ENCODE peak calls at places on chromosomes 6 and 20, in ten cellular contexts. Y is H9, A is HL-60, P is bronchial epithelial cell, G is lower lobe of right lung, X is fibroblast of pulmonary artery, R is left ventricle myocardium inferior, I is spleen, E is RWPE2, L is neural crest cell. B is an unnamed sample.

GRCh38 chr20:48932375-48932941 is 10.9 kb downstream of the ARFGEF2 start:
- DNase-seq in E (no peak), R (no peak), I (no peak), L (no peak), P (no peak), Y (no peak), G (no peak), X (no peak), A (no peak), B (no peak)

GRCh38 chr6:16130437-16130891 is 1.6 kb downstream of the MYLIP start:
- DNase-seq in Y (no peak), A (no peak), X (no peak), G (no peak), P (peak), E (no peak), L (no peak), R (no peak), I (no peak), B (peak)

GRCh38 chr6:132760256-132760655 is 2.6 kb upstream of the VNN2 start:
- DNase-seq in A (no peak), G (no peak), L (no peak), Y (no peak), P (peak), E (no peak), X (no peak), I (no peak), R (no peak), B (no peak)

GRCh38 chr6:70413829-70414494 is 654 bp downstream of the FAM135A start:
- DNase-seq in G (peak), I (no peak), X (no peak), Y (no peak), P (peak), R (no peak), E (no peak), L (no peak), A (peak), B (peak)

GRCh38 chr6:165404703-165405102 is 95.3 kb upstream of the C6orf118 start:
- DNase-seq in E (no peak), A (no peak), X (peak), L (no peak), Y (no peak), P (no peak), I (no peak), G (no peak), R (no peak), B (peak)

GRCh38 chr20:21074605-21075336 is 31.4 kb downstream of the LINC00237 start:
- DNase-seq in X (no peak), I (no peak), P (peak), L (no peak), G (no peak), R (no peak), A (no peak), E (no peak), Y (no peak), B (peak)

GRCh38 chr6:64553414-64553813 is 917.8 kb downstream of the PHF3 start:
- DNase-seq in Y (no peak), E (no peak), L (no peak), G (no peak), R (no peak), X (no peak), P (no peak), A (no peak), I (no peak), B (no peak)

GRCh38 chr20:63696311-63696627 is 183 bp upstream of the TNFRSF6B start:
- DNase-seq in G (peak), X (no peak), L (no peak), R (no peak), A (peak), I (peak), P (peak), E (peak), Y (peak), B (peak)

GRCh38 chr6:108888745-108889144 is 40.5 kb downstream of the ARMC2 start:
- DNase-seq in Y (no peak), P (no peak), R (no peak), I (no peak), X (no peak), E (no peak), A (no peak), G (no peak), L (no peak), B (no peak)

GRCh38 chr6:87968435-87969278 is 79.0 kb upstream of the SPACA1 start:
- DNase-seq in R (no peak), A (no peak), Y (peak), L (peak), X (peak), P (peak), I (peak), E (no peak), G (peak), B (peak)

GRCh38 chr6:128630213-128630612 is 109.8 kb upstream of the PTPRK start:
- DNase-seq in L (no peak), G (no peak), P (peak), R (no peak), X (no peak), I (no peak), A (no peak), Y (no peak), E (peak), B (peak)

GRCh38 chr6:25700841-25701240 is 48.8 kb downstream of the SCGN start:
- DNase-seq in X (no peak), P (no peak), R (no peak), E (no peak), Y (no peak), A (no peak), L (no peak), G (no peak), I (no peak), B (no peak)

GRCh38 chr6:5403619-5404018 is 142.3 kb downstream of the FARS2 start:
- DNase-seq in A (no peak), Y (no peak), X (no peak), L (no peak), G (no peak), I (no peak), E (no peak), R (no peak), P (peak), B (no peak)

GRCh38 chr6:134097114-134097707 is 44.8 kb upstream of the SLC2A12 start:
- DNase-seq in Y (peak), G (no peak), P (peak), R (no peak), A (peak), I (no peak), E (no peak), L (peak), X (peak), B (peak)

GRCh38 chr6:148969679-148970078 is 222.8 kb downstream of the UST start:
- DNase-seq in I (no peak), P (peak), R (peak), E (no peak), A (no peak), G (no peak), X (no peak), Y (no peak), L (no peak), B (no peak)

GRCh38 chr20:33811763-33812672 is 870 bp downstream of the CHMP4B start:
- DNase-seq in G (peak), P (peak), R (peak), E (peak), Y (no peak), I (peak), X (peak), A (peak), L (no peak), B (peak)

GRCh38 chr6:89984926-89985743 is 90.9 kb downstream of the GJA10 start:
- DNase-seq in I (peak), L (peak), X (peak), G (peak), P (peak), A (no peak), R (peak), E (no peak), Y (no peak), B (peak)

GRCh38 chr6:44778513-44778912 is 391.0 kb downstream of the CDC5L start:
- DNase-seq in L (no peak), P (no peak), A (no peak), G (no peak), R (no peak), X (no peak), E (no peak), I (no peak), Y (peak), B (no peak)

GRCh38 chr6:108942556-108943492 is 94.6 kb downstream of the ARMC2 start:
- DNase-seq in E (no peak), Y (no peak), I (peak), R (no peak), X (no peak), L (no peak), A (no peak), P (no peak), G (no peak), B (no peak)

GRCh38 chr6:90483116-90483839 is 103.6 kb downstream of the MAP3K7 start:
- DNase-seq in E (no peak), R (no peak), L (no peak), I (no peak), A (no peak), Y (no peak), P (peak), G (no peak), X (peak), B (peak)

DNA sequence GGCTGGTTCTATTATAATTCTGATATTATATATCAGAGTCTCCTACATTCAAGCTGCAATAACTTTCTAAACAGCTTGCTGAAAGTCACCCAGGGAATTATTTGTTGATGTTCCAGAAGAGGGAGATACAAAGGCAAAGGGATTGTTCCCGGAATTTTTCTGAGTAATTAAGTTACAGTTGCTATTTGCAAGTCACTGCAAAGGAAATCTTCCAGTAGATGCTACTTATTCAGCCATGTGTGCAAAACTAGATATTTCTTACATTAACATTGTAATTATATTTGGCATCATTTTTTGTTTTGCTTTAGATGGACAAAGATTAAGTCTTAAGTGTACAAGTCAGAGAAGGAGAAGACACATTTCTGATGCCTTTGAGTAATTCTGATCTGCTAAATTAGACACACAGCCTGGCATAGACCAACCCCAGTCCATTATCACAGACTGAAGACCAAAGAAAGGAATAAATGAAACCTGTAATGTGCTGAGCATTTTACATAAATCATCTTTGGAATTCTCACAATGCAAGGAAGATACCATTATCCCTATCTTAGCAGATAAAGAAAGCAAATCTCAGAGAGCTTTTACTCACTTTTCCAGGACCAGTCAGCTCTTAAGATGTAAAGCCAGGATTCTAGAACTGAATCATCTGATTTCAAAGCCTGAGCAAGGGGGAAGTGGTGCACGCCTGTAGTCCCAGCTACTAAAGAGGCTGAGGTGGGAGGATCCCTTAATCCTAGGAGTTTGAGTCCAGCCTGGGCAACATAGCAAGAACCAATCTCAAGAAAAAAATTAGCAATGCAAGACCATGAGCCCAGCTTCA is 62.6 kb upstream of the AKAP12 start:
- DNase-seq in A (no peak), P (no peak), L (no peak), X (no peak), R (no peak), Y (no peak), G (no peak), E (no peak), I (no peak), B (no peak)
- TF ChIP-seq CTCF in A (no peak), P (no peak), L (no peak), X (no peak), R (no peak), Y (no peak), G (no peak), E (no peak), I (no peak), B (no peak)

DNA sequence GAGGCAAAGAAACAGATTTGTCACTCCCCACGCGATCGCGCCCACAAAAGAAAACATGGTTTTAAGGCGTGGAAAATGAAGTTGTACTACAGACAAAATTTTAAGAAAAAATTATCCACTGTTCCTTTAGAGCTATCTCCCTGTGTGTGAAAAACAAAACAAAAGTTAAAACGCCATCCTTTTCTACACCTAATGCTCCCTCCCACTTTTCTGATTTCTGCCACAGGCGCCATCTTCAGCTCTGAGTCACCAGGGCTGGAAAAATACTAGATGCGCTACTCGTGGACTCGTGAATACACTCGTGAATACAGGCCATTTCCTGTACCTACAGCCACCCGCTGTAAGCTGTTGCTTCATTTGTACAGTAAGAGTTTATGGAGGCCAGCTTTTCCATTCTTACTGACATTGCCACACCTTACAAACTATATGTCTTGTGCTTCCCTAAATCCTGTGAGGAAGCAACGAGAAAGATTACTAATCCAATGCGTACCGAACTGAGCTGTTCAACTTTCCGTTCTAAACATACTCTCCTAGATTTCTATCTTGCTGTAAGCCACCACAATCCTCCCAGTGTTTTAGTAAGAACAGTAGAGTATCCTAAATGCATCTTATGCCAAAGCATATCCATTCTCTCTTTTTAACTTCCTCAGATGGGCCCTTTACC is 770 bp upstream of the AHI1 start:
- DNase-seq in L (peak), P (peak), A (peak), G (peak), X (peak), I (no peak), E (no peak), Y (peak), R (peak), B (peak)
- TF ChIP-seq CTCF in L (no peak), P (no peak), A (no peak), G (no peak), X (no peak), I (no peak), E (no peak), Y (no peak), R (no peak), B (no peak)

GRCh38 chr6:43522547-43523263 is 5.8 kb downstream of the POLR1C start:
- DNase-seq in E (no peak), X (no peak), I (no peak), A (no peak), G (no peak), Y (no peak), R (no peak), P (no peak), L (no peak), B (no peak)

GRCh38 chr6:43523282-43523681 is 6.4 kb downstream of the POLR1C start:
- DNase-seq in A (no peak), R (no peak), I (no peak), Y (no peak), L (no peak), G (no peak), X (no peak), P (no peak), E (no peak), B (no peak)

GRCh38 chr6:43521836-43522235 is 4.9 kb downstream of the POLR1C start:
- DNase-seq in P (no peak), I (no peak), Y (no peak), E (no peak), L (no peak), X (no peak), A (no peak), G (no peak), R (no peak), B (no peak)

GRCh38 chr6:43517503-43518357 is 841 bp downstream of the POLR1C start:
- DNase-seq in L (no peak), G (no peak), P (no peak), E (no peak), I (peak), Y (no peak), R (no peak), X (no peak), A (no peak), B (peak)

DNA sequence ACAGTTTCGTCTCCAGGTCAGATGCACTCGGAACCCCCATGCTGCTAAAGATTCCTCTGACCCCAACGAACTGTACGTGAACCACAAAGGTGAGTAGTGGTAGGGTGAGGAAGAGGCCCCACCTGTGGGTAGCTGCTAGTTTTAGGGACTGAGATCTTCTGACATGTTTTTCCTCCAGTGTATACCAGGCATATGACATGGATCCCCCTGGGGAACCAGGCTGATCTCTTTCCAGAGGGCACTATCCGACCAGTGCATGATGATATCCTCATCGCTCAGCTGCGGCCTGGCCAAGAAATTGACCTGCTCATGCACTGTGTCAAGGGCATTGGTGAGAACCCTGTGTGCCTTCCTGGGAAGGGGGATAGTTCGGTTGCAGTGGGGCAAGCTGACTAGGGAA is 3.2 kb downstream of the POLR1C start:
- DNase-seq in R (no peak), X (no peak), E (no peak), P (no peak), L (no peak), G (no peak), I (no peak), Y (no peak), A (no peak), B (no peak)
- TF ChIP-seq CTCF in R (no peak), X (no peak), E (no peak), P (no peak), L (no peak), G (no peak), I (no peak), Y (no peak), A (no peak), B (no peak)

GRCh38 chr6:67112120-67112519 is 1405.1 kb upstream of the EYS start:
- DNase-seq in I (no peak), R (no peak), A (no peak), Y (no peak), E (no peak), P (no peak), G (no peak), X (peak), L (no peak), B (no peak)
- TF ChIP-seq CTCF in I (no peak), R (no peak), A (no peak), Y (no peak), E (no peak), P (no peak), G (no peak), X (no peak), L (no peak), B (no peak)

DNA sequence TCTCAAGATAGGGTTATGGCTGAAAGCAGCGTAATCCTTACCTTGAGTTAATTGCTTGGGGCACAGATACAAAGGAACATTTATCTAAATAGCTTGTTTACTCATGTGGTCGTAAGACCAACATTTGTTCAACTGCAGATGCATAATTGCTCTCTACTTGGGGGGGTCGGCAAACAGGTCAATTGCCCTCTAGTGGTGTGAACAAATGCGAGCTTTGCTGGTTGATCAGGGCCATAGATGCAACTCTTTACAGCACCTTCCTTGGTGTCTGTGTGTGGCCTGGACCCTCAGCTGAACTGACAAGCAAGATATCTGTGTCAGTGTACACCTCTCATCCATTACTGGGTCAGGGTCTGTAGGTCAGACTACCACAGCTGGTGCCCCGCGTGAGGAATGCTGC is 24.1 kb downstream of the HLA-DPA1 start:
- DNase-seq in L (no peak), P (no peak), E (no peak), I (no peak), A (no peak), X (no peak), G (no peak), Y (peak), R (no peak), B (no peak)
- TF ChIP-seq CTCF in L (no peak), P (no peak), E (no peak), I (no peak), A (no peak), X (peak), G (peak), Y (peak), R (peak), B (no peak)

GRCh38 chr6:1263039-1263849 is 48.7 kb upstream of the FOXQ1 start:
- DNase-seq in E (no peak), G (peak), R (no peak), I (no peak), A (peak), Y (peak), X (no peak), L (no peak), P (no peak), B (peak)
- TF ChIP-seq CTCF in E (no peak), G (peak), R (no peak), I (no peak), A (no peak), Y (peak), X (no peak), L (no peak), P (no peak), B (no peak)

DNA sequence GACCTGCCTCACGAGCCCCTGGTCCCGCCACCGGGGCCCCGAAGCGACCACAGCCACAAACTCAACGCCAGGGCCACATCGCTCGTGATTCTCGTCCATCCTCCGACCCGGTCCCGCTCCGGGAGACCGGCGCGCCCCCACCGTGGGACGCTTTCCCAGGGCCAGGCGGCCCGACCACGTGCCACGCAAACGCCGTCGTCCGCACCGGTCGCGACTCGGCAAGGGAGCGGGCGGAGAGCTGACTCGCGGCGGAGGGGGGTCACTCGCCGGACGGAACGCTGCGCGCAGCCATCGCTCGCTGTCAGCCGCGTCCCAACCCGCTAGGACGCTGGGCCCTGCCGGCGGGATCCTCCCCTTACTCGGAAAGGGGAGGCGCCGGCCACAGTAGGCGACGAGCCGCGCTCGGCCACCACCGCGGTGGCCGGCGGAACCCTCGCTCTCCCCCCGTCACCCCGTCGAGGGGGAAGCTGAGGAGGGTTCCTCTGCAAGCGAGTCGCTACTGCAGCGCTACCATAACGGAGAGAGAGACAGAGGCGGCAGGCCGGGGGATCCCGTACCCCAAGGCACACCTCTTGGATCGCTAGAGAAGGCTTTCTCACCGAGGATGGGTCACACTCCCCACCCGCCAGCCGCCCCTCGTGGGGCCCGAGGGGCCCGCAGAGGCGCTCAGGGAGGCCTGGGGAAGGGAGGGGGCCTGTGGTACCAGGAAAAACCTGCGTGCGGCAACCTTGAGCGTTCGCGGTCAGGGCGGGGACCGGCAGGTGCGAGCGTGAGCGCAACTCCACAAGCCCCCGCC is 511.8 kb upstream of the ZNF337 start:
- DNase-seq in E (peak), R (no peak), Y (peak), X (no peak), A (no peak), L (peak), I (peak), G (peak), P (no peak), B (no peak)
- TF ChIP-seq CTCF in E (no peak), R (no peak), Y (peak), X (no peak), A (no peak), L (no peak), I (no peak), G (peak), P (no peak), B (no peak)

DNA sequence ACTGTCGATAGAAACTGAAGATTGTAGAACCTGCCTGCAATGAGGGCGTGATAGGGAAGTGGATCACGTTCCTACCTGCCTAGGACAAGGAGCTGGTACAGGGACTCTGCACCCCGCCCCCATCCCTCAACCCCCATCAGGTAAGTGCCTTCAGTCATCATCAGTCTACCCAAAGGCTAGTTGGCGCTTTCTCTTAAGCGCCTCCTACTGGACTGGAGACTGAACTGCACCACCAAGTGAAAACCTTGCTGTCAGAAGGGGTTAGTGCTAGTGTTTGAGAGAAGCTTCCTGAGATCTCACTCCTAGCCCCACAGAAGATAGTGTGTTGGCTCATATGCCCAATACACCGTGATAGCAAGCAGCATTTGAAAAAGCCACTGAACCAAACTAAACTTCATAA is 706.5 kb upstream of the MAN1A1 start:
- DNase-seq in E (no peak), I (no peak), G (no peak), X (no peak), L (no peak), P (peak), Y (peak), A (no peak), R (no peak), B (peak)
- TF ChIP-seq CTCF in E (peak), I (no peak), G (peak), X (peak), L (peak), P (peak), Y (peak), A (no peak), R (no peak), B (peak)

B was measured in MCF 10A.